ENCODE peak calls at places on chromosome 15, in four cellular contexts. One of them, this sample, is unnamed.

GRCh38 chr15:41161736-41162135 is 45.7 kb upstream of the INO80 start:
- DNase-seq in MCF 10A: no peak
- DNase-seq in EH: peak
- DNase-seq in left cardiac atrium: no peak
- DNase-seq in this sample: peak

GRCh38 chr15:71780349-71780976 is 29.9 kb upstream of the NR2E3 start:
- DNase-seq in MCF 10A: peak
- DNase-seq in EH: peak
- DNase-seq in left cardiac atrium: peak
- DNase-seq in this sample: peak

GRCh38 chr15:62436235-62436634 is 271.1 kb upstream of the C2CD4B start:
- DNase-seq in MCF 10A: no peak
- DNase-seq in EH: no peak
- DNase-seq in left cardiac atrium: no peak
- DNase-seq in this sample: no peak

GRCh38 chr15:63020128-63020527 is 22.4 kb upstream of the TPM1 start:
- DNase-seq in MCF 10A: no peak
- DNase-seq in EH: no peak
- DNase-seq in left cardiac atrium: no peak
- DNase-seq in this sample: no peak

GRCh38 chr15:57316451-57316850 is 59.9 kb upstream of the CGNL1 start:
- DNase-seq in MCF 10A: no peak
- DNase-seq in EH: no peak
- DNase-seq in left cardiac atrium: no peak
- DNase-seq in this sample: no peak

GRCh38 chr15:71080705-71081104 is 34.6 kb upstream of the THSD4 start:
- DNase-seq in MCF 10A: no peak
- DNase-seq in EH: peak
- DNase-seq in left cardiac atrium: no peak
- DNase-seq in this sample: peak

GRCh38 chr15:88191806-88192165 is 64.8 kb downstream of the NTRK3 start:
- DNase-seq in MCF 10A: no peak
- DNase-seq in EH: no peak
- DNase-seq in left cardiac atrium: no peak
- DNase-seq in this sample: no peak

GRCh38 chr15:66751579-66751978 is 49.5 kb downstream of the SMAD6 start:
- DNase-seq in MCF 10A: no peak
- DNase-seq in EH: peak
- DNase-seq in left cardiac atrium: peak
- DNase-seq in this sample: no peak

GRCh38 chr15:66415321-66415720 is 28.6 kb downstream of the MAP2K1 start:
- DNase-seq in MCF 10A: no peak
- DNase-seq in EH: no peak
- DNase-seq in left cardiac atrium: no peak
- DNase-seq in this sample: no peak

GRCh38 chr15:90691369-90691768 is 25.8 kb upstream of the BLM start:
- DNase-seq in MCF 10A: no peak
- DNase-seq in EH: no peak
- DNase-seq in left cardiac atrium: no peak
- DNase-seq in this sample: no peak

GRCh38 chr15:71275566-71276354 is 160.5 kb downstream of the THSD4 start:
- DNase-seq in MCF 10A: no peak
- DNase-seq in EH: no peak
- DNase-seq in left cardiac atrium: no peak
- DNase-seq in this sample: no peak

GRCh38 chr15:48170981-48171380 is 7.1 kb downstream of the MYEF2 start:
- DNase-seq in MCF 10A: no peak
- DNase-seq in EH: no peak
- DNase-seq in left cardiac atrium: no peak
- DNase-seq in this sample: no peak

GRCh38 chr15:64045774-64046346 is 425 bp downstream of the DAPK2 start:
- DNase-seq in MCF 10A: no peak
- DNase-seq in EH: peak
- DNase-seq in left cardiac atrium: no peak
- DNase-seq in this sample: no peak

GRCh38 chr15:41465822-41466421 is 27.8 kb upstream of the ITPKA start:
- DNase-seq in MCF 10A: peak
- DNase-seq in EH: peak
- DNase-seq in left cardiac atrium: no peak
- DNase-seq in this sample: peak